ENCODE peak calls at places on chromosomes 11 and 22, in ten cellular contexts. R is GM12865; K is SK-MEL-5; C is keratinocyte; H is HCEC 1CT; Q is stimulated activated CD4-positive, alpha-beta T cell treated with anti-CD3 and anti-CD28 coated beads, Interleukin-1b, Interleukin-23, amount 100 ng/mL, for 24 hours; I is PC-9; E is epithelial cell of prostate; A is kidney tubule cell; W is A549. Y is an unnamed sample.

GRCh38 chr11:64372802-64373597 is 14.0 kb downstream of the RPS6KA4 start:
- DNase-seq in R (no peak), K (peak), C (no peak), H (peak), Q (no peak), I (no peak), E (no peak), A (peak), W (peak), Y (no peak)

GRCh38 chr22:44671742-44672141 is 30.3 kb upstream of the PRR5 start:
- DNase-seq in R (no peak), K (peak), C (no peak), H (peak), Q (no peak), I (no peak), E (peak), A (no peak), W (no peak), Y (no peak)

GRCh38 chr11:61613711-61614254 is 32.9 kb upstream of the SYT7 start:
- DNase-seq in R (no peak), K (no peak), C (no peak), H (no peak), Q (no peak), I (no peak), E (no peak), A (no peak), W (no peak), Y (no peak)

GRCh38 chr11:115644846-115645245 is 140.6 kb upstream of the CADM1 start:
- DNase-seq in R (no peak), K (no peak), C (no peak), H (no peak), Q (no peak), I (no peak), E (no peak), A (no peak), W (no peak), Y (no peak)

GRCh38 chr22:47064016-47064415 is 301.6 kb downstream of the TBC1D22A start:
- DNase-seq in R (no peak), K (no peak), C (no peak), H (no peak), Q (no peak), I (no peak), E (no peak), A (no peak), W (no peak), Y (no peak)

GRCh38 chr11:97934572-97935208 is 1086.1 kb upstream of the CNTN5 start:
- DNase-seq in R (no peak), K (no peak), C (no peak), H (no peak), Q (no peak), I (no peak), E (no peak), A (no peak), W (no peak), Y (no peak)

GRCh38 chr11:113193894-113194293 is 120.5 kb upstream of the TTC12 start:
- DNase-seq in R (peak), K (no peak), C (no peak), H (no peak), Q (no peak), I (no peak), E (no peak), A (no peak), W (no peak), Y (no peak)

GRCh38 chr11:85974126-85974525 is 94.8 kb downstream of the PICALM start:
- DNase-seq in R (no peak), K (no peak), C (no peak), H (no peak), Q (no peak), I (no peak), E (no peak), A (no peak), W (no peak), Y (no peak)

GRCh38 chr22:20428496-20429253 is 8.9 kb downstream of the SCARF2 start:
- DNase-seq in R (no peak), K (no peak), C (no peak), H (no peak), Q (no peak), I (no peak), E (no peak), A (no peak), W (no peak), Y (no peak)

GRCh38 chr22:37887610-37888378 is 18.3 kb upstream of the MICALL1 start:
- DNase-seq in R (no peak), K (peak), C (no peak), H (peak), Q (no peak), I (peak), E (no peak), A (no peak), W (no peak), Y (no peak)

GRCh38 chr22:43829448-43829821 is 17.3 kb upstream of the EFCAB6 start:
- DNase-seq in R (no peak), K (no peak), C (no peak), H (no peak), Q (no peak), I (no peak), E (no peak), A (no peak), W (no peak), Y (no peak)

GRCh38 chr11:4094348-4095291 is at the start of gene RRM1:
- DNase-seq in R (peak), K (peak), C (peak), H (peak), Q (peak), I (peak), E (peak), A (peak), W (peak), Y (peak)

GRCh38 chr11:70788247-70789022 is 390.1 kb downstream of the CTTN start:
- DNase-seq in R (no peak), K (peak), C (no peak), H (peak), Q (no peak), I (peak), E (peak), A (peak), W (peak), Y (no peak)

GRCh38 chr11:22561283-22561682 is 64.3 kb downstream of the FANCF start:
- DNase-seq in R (no peak), K (no peak), C (no peak), H (no peak), Q (no peak), I (no peak), E (no peak), A (no peak), W (no peak), Y (no peak)

GRCh38 chr11:1218256-1218787 is 4.5 kb upstream of the MUC5B start:
- DNase-seq in R (no peak), K (no peak), C (no peak), H (no peak), Q (no peak), I (no peak), E (no peak), A (no peak), W (no peak), Y (no peak)

GRCh38 chr11:28697920-28698827 is 590.0 kb downstream of the METTL15 start:
- DNase-seq in R (peak), K (peak), C (no peak), H (peak), Q (peak), I (no peak), E (no peak), A (peak), W (peak), Y (peak)

GRCh38 chr11:110857885-110858555 is 145.8 kb upstream of the ARHGAP20 start:
- DNase-seq in R (peak), K (no peak), C (no peak), H (peak), Q (no peak), I (no peak), E (no peak), A (peak), W (no peak), Y (no peak)

GRCh38 chr11:106466441-106467190 is 389.2 kb downstream of the AASDHPPT start:
- DNase-seq in R (no peak), K (no peak), C (no peak), H (peak), Q (no peak), I (no peak), E (no peak), A (peak), W (no peak), Y (no peak)

GRCh38 chr11:108223449-108224149 is 732 bp downstream of the ATM start:
- DNase-seq in R (peak), K (peak), C (no peak), H (peak), Q (no peak), I (no peak), E (no peak), A (no peak), W (no peak), Y (no peak)

Y was measured in GM20000.